ENCODE peak calls at places on chromosomes 2 and 18, in four cellular contexts. W, G, A and B are unnamed samples.

GRCh38 chr18:58225101-58225500 is 181.1 kb downstream of the NEDD4L start:
- DNase-seq in G (no peak), A (peak), W (no peak), B (no peak)

GRCh38 chr2:204863351-204863750 is 318.1 kb downstream of the PARD3B start:
- DNase-seq in G (no peak), A (no peak), W (no peak), B (no peak)

GRCh38 chr18:49178736-49179135 is 228.0 kb upstream of the SMAD7 start:
- DNase-seq in G (no peak), A (peak), W (no peak), B (peak)

GRCh38 chr2:179861027-179861776 is at the start of gene ZNF385B:
- DNase-seq in W (no peak), A (peak), G (no peak), B (peak)

GRCh38 chr2:127589876-127590275 is 54.4 kb downstream of the MYO7B start:
- DNase-seq in G (no peak), A (no peak), W (no peak), B (no peak)

GRCh38 chr2:232563580-232563979 is 13.1 kb downstream of the EIF4E2 start:
- DNase-seq in G (no peak), A (no peak), W (no peak), B (no peak)

GRCh38 chr2:195837987-195838386 is 181.0 kb downstream of the SLC39A10 start:
- DNase-seq in W (no peak), G (no peak), A (no peak), B (no peak)

GRCh38 chr2:49044680-49045079 is 109.6 kb downstream of the FSHR start:
- DNase-seq in W (no peak), G (no peak), A (no peak), B (no peak)

GRCh38 chr18:3057526-3057925 is 44.6 kb upstream of the LPIN2 start:
- DNase-seq in A (no peak), W (no peak), G (no peak), B (no peak)

GRCh38 chr18:5937086-5937485 is 41.8 kb upstream of the TMEM200C start:
- DNase-seq in A (no peak), W (no peak), G (no peak), B (no peak)

GRCh38 chr18:32730620-32731021 is 42.2 kb downstream of the KLHL14 start:
- DNase-seq in G (peak), W (peak), A (no peak), B (peak)

GRCh38 chr2:157784169-157784822 is 91.8 kb downstream of the ACVR1 start:
- DNase-seq in A (peak), W (peak), G (peak), B (peak)

GRCh38 chr2:100826494-100826893 is 6.6 kb downstream of the NPAS2 start:
- DNase-seq in A (no peak), G (no peak), W (no peak), B (no peak)

GRCh38 chr2:42493468-42493884 is 306 bp downstream of the KCNG3 start:
- DNase-seq in A (no peak), G (no peak), W (no peak), B (no peak)

GRCh38 chr18:59033361-59033760 is 106.3 kb upstream of the SEC11C start:
- DNase-seq in W (no peak), G (no peak), A (no peak), B (no peak)

GRCh38 chr2:15913146-15913545 is 27.2 kb upstream of the MYCN start:
- DNase-seq in A (peak), W (no peak), G (no peak), B (no peak)

GRCh38 chr2:234492687-234493086 is 4.2 kb downstream of the ARL4C start:
- DNase-seq in G (no peak), A (no peak), W (peak), B (no peak)

GRCh38 chr18:12839526-12840196 is 44.4 kb downstream of the PTPN2 start:
- DNase-seq in G (peak), W (peak), A (no peak), B (peak)

GRCh38 chr2:211170843-211171242 is 614.4 kb downstream of the CPS1 start:
- DNase-seq in A (peak), G (no peak), W (no peak), B (no peak)

GRCh38 chr2:133588144-133588543 is 19.9 kb upstream of the NCKAP5 start:
- DNase-seq in W (no peak), A (no peak), G (no peak), B (no peak)

GRCh38 chr2:9010866-9011265 is 7.4 kb upstream of the MBOAT2 start:
- DNase-seq in W (no peak), A (no peak), G (no peak), B (no peak)